ENCODE peak calls at places on chromosomes 12 and 14, in five cellular contexts. One of them, this sample, is unnamed.

GRCh38 chr14:63717704-63718103 is 10.2 kb downstream of the SGPP1 start:
- DNase-seq in fibroblast of lung: peak; percentile 32
- DNase-seq in PC-3: peak; percentile 23
- DNase-seq in MM.1S: peak; percentile 12
- DNase-seq in mammary epithelial cell: peak; percentile 20
- DNase-seq in this sample: peak; percentile 57

GRCh38 chr14:51310453-51311074 is 70.5 kb downstream of the TMX1 start:
- DNase-seq in fibroblast of lung: peak; percentile 87
- DNase-seq in PC-3: no peak
- DNase-seq in MM.1S: no peak
- DNase-seq in mammary epithelial cell: no peak
- DNase-seq in this sample: no peak

GRCh38 chr14:49861581-49861922 is 9.0 kb upstream of the NEMF start:
- DNase-seq in fibroblast of lung: peak; percentile 84
- DNase-seq in PC-3: peak; percentile 68
- DNase-seq in MM.1S: peak; percentile 51
- DNase-seq in mammary epithelial cell: peak; percentile 64
- DNase-seq in this sample: peak; percentile 61

GRCh38 chr14:69560826-69561225 is 13.8 kb downstream of the CCDC177 start:
- DNase-seq in fibroblast of lung: no peak
- DNase-seq in PC-3: no peak
- DNase-seq in MM.1S: no peak
- DNase-seq in mammary epithelial cell: no peak
- DNase-seq in this sample: no peak

GRCh38 chr14:96092936-96093335 is 53.8 kb downstream of the C14orf132 start:
- DNase-seq in fibroblast of lung: no peak
- DNase-seq in PC-3: peak; percentile 51
- DNase-seq in MM.1S: no peak
- DNase-seq in mammary epithelial cell: no peak
- DNase-seq in this sample: no peak

GRCh38 chr12:57203791-57204190 is 12.8 kb upstream of the NXPH4 start:
- DNase-seq in fibroblast of lung: no peak
- DNase-seq in PC-3: no peak
- DNase-seq in MM.1S: no peak
- DNase-seq in mammary epithelial cell: no peak
- DNase-seq in this sample: no peak

GRCh38 chr14:23300687-23301223 is 1.9 kb downstream of the PPP1R3E start:
- DNase-seq in fibroblast of lung: peak; percentile 20
- DNase-seq in PC-3: peak; percentile 29
- DNase-seq in MM.1S: no peak
- DNase-seq in mammary epithelial cell: peak; percentile 45
- DNase-seq in this sample: no peak

GRCh38 chr14:68322970-68323620 is 469.8 kb downstream of the ZFP36L1 start:
- DNase-seq in fibroblast of lung: no peak
- DNase-seq in PC-3: no peak
- DNase-seq in MM.1S: no peak
- DNase-seq in mammary epithelial cell: no peak
- DNase-seq in this sample: no peak

GRCh38 chr12:1443421-1444141 is 150.8 kb downstream of the FBXL14 start:
- DNase-seq in fibroblast of lung: peak; percentile 96
- DNase-seq in PC-3: no peak
- DNase-seq in MM.1S: no peak
- DNase-seq in mammary epithelial cell: peak; percentile 78
- DNase-seq in this sample: no peak

GRCh38 chr14:71703477-71703876 is 228.8 kb upstream of the RGS6 start:
- DNase-seq in fibroblast of lung: peak; percentile 83
- DNase-seq in PC-3: no peak
- DNase-seq in MM.1S: no peak
- DNase-seq in mammary epithelial cell: peak; percentile 37
- DNase-seq in this sample: no peak

GRCh38 chr14:68786491-68787234 is 6.2 kb downstream of the ZFP36L1 start:
- DNase-seq in fibroblast of lung: peak; percentile 80
- DNase-seq in PC-3: peak; percentile 50
- DNase-seq in MM.1S: no peak
- DNase-seq in mammary epithelial cell: peak; percentile 86
- DNase-seq in this sample: peak; percentile 85

GRCh38 chr14:22313172-22313801 is 275.7 kb downstream of the DAD1 start:
- DNase-seq in fibroblast of lung: peak; percentile 64
- DNase-seq in PC-3: peak; percentile 71
- DNase-seq in MM.1S: no peak
- DNase-seq in mammary epithelial cell: peak; percentile 47
- DNase-seq in this sample: no peak

GRCh38 chr14:99679543-99679942 is 4.6 kb upstream of the CYP46A1 start:
- DNase-seq in fibroblast of lung: no peak
- DNase-seq in PC-3: no peak
- DNase-seq in MM.1S: no peak
- DNase-seq in mammary epithelial cell: no peak
- DNase-seq in this sample: no peak

GRCh38 chr12:87782838-87783237 is 246.4 kb downstream of the C12orf50 start:
- DNase-seq in fibroblast of lung: no peak
- DNase-seq in PC-3: no peak
- DNase-seq in MM.1S: no peak
- DNase-seq in mammary epithelial cell: no peak
- DNase-seq in this sample: no peak

GRCh38 chr12:130878193-130879185 is 6.6 kb downstream of the RAN start:
- DNase-seq in fibroblast of lung: no peak
- DNase-seq in PC-3: no peak
- DNase-seq in MM.1S: no peak
- DNase-seq in mammary epithelial cell: no peak
- DNase-seq in this sample: no peak

GRCh38 chr12:94618995-94619695 is 31.2 kb downstream of the TMCC3 start:
- DNase-seq in fibroblast of lung: peak; percentile 92
- DNase-seq in PC-3: peak; percentile 98
- DNase-seq in MM.1S: no peak
- DNase-seq in mammary epithelial cell: peak; percentile 99
- DNase-seq in this sample: no peak

GRCh38 chr14:55071870-55072640 is 20.6 kb downstream of the MAPK1IP1L start:
- DNase-seq in fibroblast of lung: peak; percentile 98
- DNase-seq in PC-3: peak; percentile 75
- DNase-seq in MM.1S: no peak
- DNase-seq in mammary epithelial cell: peak; percentile 95
- DNase-seq in this sample: no peak

GRCh38 chr12:106871477-106871876 is 84.2 kb upstream of the TMEM263 start:
- DNase-seq in fibroblast of lung: peak; percentile 50
- DNase-seq in PC-3: peak; percentile 80
- DNase-seq in MM.1S: no peak
- DNase-seq in mammary epithelial cell: peak; percentile 53
- DNase-seq in this sample: no peak

GRCh38 chr12:103944964-103945363 is 14.8 kb downstream of the HSP90B1 start:
- DNase-seq in fibroblast of lung: no peak
- DNase-seq in PC-3: peak; percentile 41
- DNase-seq in MM.1S: no peak
- DNase-seq in mammary epithelial cell: no peak
- DNase-seq in this sample: peak; percentile 32

GRCh38 chr12:92244036-92244435 is 98.4 kb upstream of the BTG1 start:
- DNase-seq in fibroblast of lung: no peak
- DNase-seq in PC-3: no peak
- DNase-seq in MM.1S: no peak
- DNase-seq in mammary epithelial cell: no peak
- DNase-seq in this sample: no peak

DNA sequence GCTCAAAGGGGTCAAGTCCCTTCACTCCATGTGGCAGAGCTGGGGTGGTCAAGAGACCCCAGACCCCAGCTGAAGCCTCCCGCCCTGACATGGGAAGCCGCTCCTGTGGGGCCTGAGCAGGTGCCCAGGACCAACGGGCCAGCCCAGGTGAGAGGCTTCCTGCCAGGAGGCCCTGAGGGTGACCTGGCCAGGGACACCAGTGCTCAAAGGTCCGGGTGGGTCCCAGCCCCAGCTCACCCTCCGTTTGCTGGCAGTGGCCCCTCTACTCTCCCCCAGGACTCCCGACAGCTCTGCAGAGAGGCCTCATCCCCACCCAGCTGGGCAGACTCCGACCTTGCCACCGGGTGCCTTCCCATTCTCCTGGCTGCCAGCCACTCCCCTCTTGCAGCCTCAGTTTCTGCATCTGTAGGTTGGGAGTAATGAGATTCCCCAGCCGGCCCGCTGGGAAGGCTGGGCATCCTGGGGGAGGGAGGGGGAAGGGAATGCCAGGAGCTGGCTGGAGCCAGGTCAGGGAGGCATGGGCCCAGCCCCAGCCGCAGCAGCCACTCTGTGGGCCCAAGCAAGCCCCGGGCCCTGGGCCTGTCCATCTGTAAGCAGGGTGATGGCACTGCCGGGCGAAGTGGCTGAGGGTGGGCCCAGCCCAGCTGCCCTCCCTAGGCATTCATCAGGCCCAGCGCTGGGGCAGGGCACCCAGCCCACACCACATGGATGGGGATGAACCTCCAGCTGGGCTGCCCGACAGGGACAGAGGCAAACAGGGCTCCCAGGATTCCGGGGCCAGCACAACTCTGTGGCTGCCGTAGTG is 10.3 kb upstream of the INF2 start:
- DNase-seq in fibroblast of lung: no peak
- DNase-seq in PC-3: no peak
- DNase-seq in MM.1S: no peak
- DNase-seq in mammary epithelial cell: no peak
- DNase-seq in this sample: no peak
- H3K4me1 ChIP-seq in fibroblast of lung: peaks cover 40% of the 10 kb centered on the region
- H3K4me1 ChIP-seq in PC-3: peaks cover 62% of the 10 kb centered on the region
- H3K4me1 ChIP-seq in MM.1S: no peaks in the 10 kb centered on the region
- H3K4me1 ChIP-seq in mammary epithelial cell: peaks cover 56% of the 10 kb centered on the region
- H3K4me1 ChIP-seq in this sample: peaks cover 54% of the 10 kb centered on the region

GRCh38 chr12:115574831-115575230 is 702.7 kb downstream of the MED13L start:
- DNase-seq in fibroblast of lung: no peak
- DNase-seq in PC-3: no peak
- DNase-seq in MM.1S: no peak
- DNase-seq in mammary epithelial cell: no peak
- DNase-seq in this sample: no peak
- TF ChIP-seq EZH2 in fibroblast of lung: no peak
- TF ChIP-seq EZH2 in PC-3: no peak
- TF ChIP-seq EZH2 in MM.1S: no peak
- TF ChIP-seq EZH2 in mammary epithelial cell: no peak
- TF ChIP-seq EZH2 in this sample: no peak

GRCh38 chr12:63945777-63946176 is 101.3 kb downstream of the SRGAP1 start:
- DNase-seq in fibroblast of lung: no peak
- DNase-seq in PC-3: no peak
- DNase-seq in MM.1S: no peak
- DNase-seq in mammary epithelial cell: peak; percentile 24
- DNase-seq in this sample: no peak
- H3K4me1 ChIP-seq in fibroblast of lung: no peaks in the 10 kb centered on the region
- H3K4me1 ChIP-seq in PC-3: no peaks in the 10 kb centered on the region
- H3K4me1 ChIP-seq in MM.1S: no peaks in the 10 kb centered on the region
- H3K4me1 ChIP-seq in mammary epithelial cell: peaks cover 8% of the 10 kb centered on the region
- H3K4me1 ChIP-seq in this sample: no peaks in the 10 kb centered on the region

DNA sequence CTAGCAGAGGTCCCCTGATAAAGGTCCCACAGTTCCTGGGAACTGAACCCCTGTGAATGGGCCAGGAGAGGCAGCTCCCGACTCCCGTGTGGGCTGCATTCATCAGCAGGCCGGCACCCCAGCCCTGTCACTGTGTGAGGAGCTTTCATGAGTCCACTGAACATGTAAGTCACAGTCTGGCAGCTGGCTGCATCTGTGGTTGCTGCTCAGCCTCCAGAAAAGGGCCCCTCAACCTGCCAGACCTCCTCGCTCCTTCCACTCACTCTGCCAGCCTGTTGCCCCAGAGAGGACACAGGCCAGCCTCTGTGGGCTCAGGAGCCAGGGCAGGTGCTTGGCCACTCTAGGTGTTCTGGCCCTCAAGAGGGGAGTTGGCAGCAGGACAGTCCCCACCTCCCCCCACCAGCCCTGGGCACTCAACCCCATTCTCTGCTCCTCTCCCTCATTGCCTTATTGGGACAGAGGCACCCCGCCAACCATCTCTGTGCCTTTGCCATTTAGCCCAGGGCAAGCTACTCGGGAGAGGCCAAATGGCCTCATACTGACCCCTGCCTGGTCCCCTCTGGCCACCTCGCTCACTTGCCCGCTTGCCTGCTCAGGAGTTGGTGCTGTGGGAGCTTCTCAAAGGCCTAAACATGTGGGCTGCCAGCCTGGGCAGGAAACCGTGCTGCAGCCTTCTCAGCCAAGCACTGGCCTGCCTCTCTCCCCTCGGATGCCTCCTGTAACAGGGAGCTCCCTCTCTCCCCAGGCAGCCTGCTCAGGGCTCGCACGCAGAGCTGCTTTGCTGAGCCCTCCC is 1.9 kb downstream of the RTL1 start:
- DNase-seq in fibroblast of lung: no peak
- DNase-seq in PC-3: no peak
- DNase-seq in MM.1S: no peak
- DNase-seq in mammary epithelial cell: no peak
- DNase-seq in this sample: no peak
- TF ChIP-seq EZH2 in fibroblast of lung: no peak
- TF ChIP-seq EZH2 in PC-3: no peak
- TF ChIP-seq EZH2 in MM.1S: no peak
- TF ChIP-seq EZH2 in mammary epithelial cell: no peak
- TF ChIP-seq EZH2 in this sample: no peak

DNA sequence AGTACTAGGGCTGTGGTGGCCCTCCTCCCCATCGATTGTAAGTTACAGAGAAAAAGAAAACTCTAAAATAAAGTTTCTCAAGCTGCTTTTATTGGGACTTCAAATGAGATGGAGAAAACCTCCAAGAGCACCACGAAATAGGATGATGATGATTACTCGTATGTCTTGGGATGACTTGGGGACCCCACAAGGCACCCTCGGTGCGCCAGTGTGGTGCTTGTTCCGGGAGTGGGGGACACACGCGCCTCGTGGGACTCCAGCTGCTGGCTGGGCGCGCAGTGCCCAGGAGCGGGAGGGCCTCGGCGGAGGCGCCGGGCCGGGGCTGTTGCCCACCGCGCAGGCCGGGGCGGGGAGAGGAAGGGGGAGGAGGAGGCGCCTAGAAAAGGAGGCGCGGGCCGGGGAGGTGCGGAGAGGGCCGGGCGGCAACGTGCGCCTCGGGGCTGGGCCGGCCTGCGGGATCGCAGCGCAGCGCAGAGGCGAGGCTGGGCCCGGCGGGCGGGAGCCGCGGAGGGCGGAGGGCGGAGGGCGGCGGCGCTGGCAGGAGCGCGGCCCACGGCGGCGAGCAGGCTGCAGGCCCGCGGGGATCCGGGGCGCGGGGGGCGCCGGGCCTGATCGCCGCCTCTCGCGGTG is at the start of gene RFLNA:
- DNase-seq in fibroblast of lung: no peak
- DNase-seq in PC-3: no peak
- DNase-seq in MM.1S: no peak
- DNase-seq in mammary epithelial cell: no peak
- DNase-seq in this sample: no peak
- H3K4me1 ChIP-seq in fibroblast of lung: peaks cover 1% of the 10 kb centered on the region
- H3K4me1 ChIP-seq in PC-3: no peaks in the 10 kb centered on the region
- H3K4me1 ChIP-seq in MM.1S: no peaks in the 10 kb centered on the region
- H3K4me1 ChIP-seq in mammary epithelial cell: peaks cover 10% of the 10 kb centered on the region
- H3K4me1 ChIP-seq in this sample: no peaks in the 10 kb centered on the region

GRCh38 chr12:128077917-128078298 is 189.1 kb upstream of the TMEM132C start:
- DNase-seq in fibroblast of lung: no peak
- DNase-seq in PC-3: no peak
- DNase-seq in MM.1S: no peak
- DNase-seq in mammary epithelial cell: no peak
- DNase-seq in this sample: no peak
- TF ChIP-seq EZH2 in fibroblast of lung: no peak
- TF ChIP-seq EZH2 in PC-3: no peak
- TF ChIP-seq EZH2 in MM.1S: no peak
- TF ChIP-seq EZH2 in mammary epithelial cell: no peak
- TF ChIP-seq EZH2 in this sample: no peak

DNA sequence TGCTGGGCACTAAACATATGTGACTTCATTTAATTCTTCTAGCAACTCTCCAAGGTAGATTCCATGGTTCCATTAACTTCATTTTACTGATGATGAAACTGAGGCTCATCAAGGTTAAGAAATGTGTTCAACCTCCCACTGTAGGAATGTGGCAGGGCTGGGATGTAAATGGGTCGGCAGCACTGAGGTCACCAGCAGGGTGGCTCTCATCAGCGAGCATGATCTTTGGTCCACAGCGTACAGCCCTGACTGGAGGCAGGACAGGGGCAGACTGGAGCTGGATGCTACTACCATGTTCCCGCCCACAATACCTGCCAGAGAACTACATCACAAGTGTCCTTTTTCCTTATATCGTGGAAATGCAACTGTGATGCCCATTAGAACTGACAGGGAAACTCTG is 4.6 kb downstream of the APPL2 start:
- DNase-seq in fibroblast of lung: no peak
- DNase-seq in PC-3: no peak
- DNase-seq in MM.1S: no peak
- DNase-seq in mammary epithelial cell: no peak
- DNase-seq in this sample: no peak
- H3K4me1 ChIP-seq in fibroblast of lung: peaks cover 24% of the 10 kb centered on the region
- H3K4me1 ChIP-seq in PC-3: peaks cover 42% of the 10 kb centered on the region
- H3K4me1 ChIP-seq in MM.1S: peaks cover 50% of the 10 kb centered on the region
- H3K4me1 ChIP-seq in mammary epithelial cell: peaks cover 18% of the 10 kb centered on the region
- H3K4me1 ChIP-seq in this sample: peaks cover 11% of the 10 kb centered on the region